ENCODE peak calls at places on chromosomes 5 and 9, in four cellular contexts. K, Z, Y and E are unnamed samples.

GRCh38 chr5:65482727-65483473 is 1.2 kb upstream of the ADAMTS6 start:
- DNase-seq in K (no peak), Z (peak), Y (no peak), E (no peak)

GRCh38 chr5:98614341-98614740 is 159.1 kb upstream of the RGMB start:
- DNase-seq in K (no peak), Z (no peak), Y (no peak), E (no peak)

GRCh38 chr5:78591227-78591626 is 57.3 kb downstream of the LHFPL2 start:
- DNase-seq in K (no peak), Z (peak), Y (no peak), E (no peak)

GRCh38 chr9:111036068-111036789 is 2.0 kb downstream of the LPAR1 start:
- DNase-seq in K (peak), Z (peak), Y (peak), E (peak)

GRCh38 chr9:3478549-3478953 is 47.2 kb downstream of the RFX3 start:
- DNase-seq in K (no peak), Z (peak), Y (no peak), E (no peak)

GRCh38 chr9:88534456-88535225 is at the start of gene NXNL2:
- DNase-seq in K (peak), Z (peak), Y (peak), E (peak)

GRCh38 chr5:97208184-97208713 is 25.2 kb upstream of the RIOK2 start:
- DNase-seq in K (no peak), Z (no peak), Y (no peak), E (no peak)

GRCh38 chr5:3197699-3198098 is 397.9 kb upstream of the IRX1 start:
- DNase-seq in K (peak), Z (peak), Y (no peak), E (no peak)

GRCh38 chr9:33106372-33106771 is 29.9 kb upstream of the SMU1 start:
- DNase-seq in K (no peak), Z (no peak), Y (no peak), E (no peak)

GRCh38 chr9:135848341-135849047 is 58.9 kb downstream of the CAMSAP1 start:
- DNase-seq in K (no peak), Z (no peak), Y (no peak), E (no peak)

GRCh38 chr5:111254613-111255012 is 30.4 kb downstream of the CAMK4 start:
- DNase-seq in K (no peak), Z (no peak), Y (no peak), E (no peak)

GRCh38 chr9:116101516-116101915 is 52.1 kb upstream of the PAPPA start:
- DNase-seq in K (no peak), Z (no peak), Y (no peak), E (no peak)

GRCh38 chr9:37944266-37944650 is 40.3 kb upstream of the SLC25A51 start:
- DNase-seq in K (no peak), Z (no peak), Y (no peak), E (no peak)

GRCh38 chr9:125889122-125889523 is 141.9 kb downstream of the PBX3 start:
- DNase-seq in K (no peak), Z (no peak), Y (peak), E (no peak)

GRCh38 chr5:56817306-56817986 is 2.1 kb downstream of the MAP3K1 start:
- DNase-seq in K (no peak), Z (no peak), Y (no peak), E (no peak)

GRCh38 chr9:4335631-4336030 is 35.8 kb upstream of the GLIS3 start:
- DNase-seq in K (no peak), Z (no peak), Y (no peak), E (no peak)

GRCh38 chr5:1795931-1796330 is 3.7 kb downstream of the MRPL36 start:
- DNase-seq in K (no peak), Z (no peak), Y (no peak), E (no peak)